ENCODE peak calls at places on chromosomes 11 and 22, in six cellular contexts. D is ovary, M is pancreas, I is AG04450, Z is brain microvascular endothelial cell, O is fibroblast of the aortic adventitia. G is an unnamed sample.
A peak's percentile ranks its signal among the peaks of the same experiment; 100 is the strongest.

GRCh38 chr11:2743427-2744110 is 43.8 kb upstream of the KCNQ1OT1 start:
- DNase-seq in D (no peak), M (no peak), I (no peak), Z (no peak), O (no peak), G (no peak)

GRCh38 chr22:35315141-35315854 is 15.6 kb downstream of the TOM1 start:
- DNase-seq in D (no peak), M (no peak), I (no peak), Z (no peak), O (no peak), G (no peak)

GRCh38 chr22:49995413-49996191 is 17.0 kb downstream of the IL17REL start:
- DNase-seq in D (peak; percentile 7), M (no peak), I (no peak), Z (no peak), O (no peak), G (no peak)

GRCh38 chr22:35703861-35704584 is 13.6 kb upstream of the APOL5 start:
- DNase-seq in D (no peak), M (no peak), I (no peak), Z (no peak), O (no peak), G (no peak)

GRCh38 chr11:57163160-57163868 is 18.4 kb upstream of the LRRC55 start:
- DNase-seq in D (no peak), M (no peak), I (no peak), Z (no peak), O (no peak), G (no peak)

GRCh38 chr22:46367707-46368191 is 32.2 kb downstream of the TRMU start:
- DNase-seq in D (no peak), M (peak; percentile 85), I (peak; percentile 10), Z (peak; percentile 36), O (peak; percentile 45), G (peak; percentile 39)

GRCh38 chr22:24333301-24333700 is 62.7 kb downstream of the SPECC1L start:
- DNase-seq in D (no peak), M (no peak), I (peak; percentile 41), Z (peak; percentile 44), O (peak; percentile 78), G (peak; percentile 82)

GRCh38 chr22:47588583-47588970 is 826.1 kb downstream of the TBC1D22A start:
- DNase-seq in D (no peak), M (no peak), I (no peak), Z (no peak), O (no peak), G (no peak)

GRCh38 chr22:49326558-49326957 is 501.1 kb downstream of the BRD1 start:
- DNase-seq in D (no peak), M (no peak), I (no peak), Z (no peak), O (no peak), G (no peak)

GRCh38 chr11:96694338-96694737 is 304.5 kb downstream of the JRKL start:
- DNase-seq in D (no peak), M (no peak), I (no peak), Z (no peak), O (no peak), G (no peak)

GRCh38 chr11:35951659-35952058 is 7.8 kb downstream of the LDLRAD3 start:
- DNase-seq in D (no peak), M (no peak), I (no peak), Z (no peak), O (no peak), G (no peak)

GRCh38 chr11:12106101-12106500 is 4.3 kb upstream of the MICAL2 start:
- DNase-seq in D (no peak), M (no peak), I (no peak), Z (no peak), O (no peak), G (no peak)

GRCh38 chr11:18743900-18744514 is 18.0 kb upstream of the IGSF22 start:
- DNase-seq in D (no peak), M (no peak), I (no peak), Z (no peak), O (no peak), G (no peak)

GRCh38 chr11:23138761-23139160 is 278.5 kb upstream of the CCDC179 start:
- DNase-seq in D (no peak), M (no peak), I (no peak), Z (no peak), O (no peak), G (no peak)

GRCh38 chr11:422249-422656 is 7.5 kb upstream of the SIGIRR start:
- DNase-seq in D (no peak), M (no peak), I (no peak), Z (no peak), O (no peak), G (no peak)

GRCh38 chr11:127619946-127620345 is 619.4 kb upstream of the KIRREL3 start:
- DNase-seq in D (no peak), M (no peak), I (no peak), Z (no peak), O (no peak), G (no peak)

GRCh38 chr22:41799486-41800347 is 762 bp upstream of the CCDC134 start:
- DNase-seq in D (no peak), M (peak; percentile 36), I (no peak), Z (peak; percentile 7), O (peak; percentile 21), G (no peak)

GRCh38 chr11:130904380-130904779 is 11.9 kb downstream of the SNX19 start:
- DNase-seq in D (no peak), M (no peak), I (no peak), Z (no peak), O (no peak), G (no peak)

GRCh38 chr11:132908017-132908810 is 624.1 kb downstream of the OPCML start:
- DNase-seq in D (no peak), M (no peak), I (no peak), Z (no peak), O (no peak), G (no peak)

GRCh38 chr22:40624770-40625169 is 11.7 kb downstream of the MRTFA start:
- DNase-seq in D (no peak), M (no peak), I (no peak), Z (no peak), O (no peak), G (no peak)

GRCh38 chr11:48106166-48106565 is 110.4 kb upstream of the OR4B1 start:
- DNase-seq in D (no peak), M (no peak), I (no peak), Z (no peak), O (no peak), G (no peak)

GRCh38 chr22:23520875-23521441 is 59.1 kb downstream of the IGLL1 start:
- DNase-seq in D (peak; percentile 73), M (no peak), I (no peak), Z (peak; percentile 17), O (peak; percentile 28), G (peak; percentile 55)

GRCh38 chr22:32120603-32121002 is 38.5 kb downstream of the C22orf42 start:
- DNase-seq in D (no peak), M (no peak), I (no peak), Z (no peak), O (no peak), G (no peak)

GRCh38 chr11:88414385-88414861 is 76.9 kb upstream of the CTSC start:
- DNase-seq in D (no peak), M (no peak), I (no peak), Z (peak; percentile 83), O (peak; percentile 82), G (no peak)

GRCh38 chr22:19201858-19202798 is 23.6 kb upstream of the SLC25A1 start:
- DNase-seq in D (no peak), M (no peak), I (no peak), Z (no peak), O (no peak), G (no peak)

GRCh38 chr11:47399860-47400812 is 8.3 kb upstream of the SLC39A13 start:
- DNase-seq in D (peak; percentile 61), M (no peak), I (no peak), Z (no peak), O (no peak), G (no peak)

GRCh38 chr22:48934446-48934845 is 893.2 kb downstream of the BRD1 start:
- DNase-seq in D (no peak), M (no peak), I (no peak), Z (no peak), O (peak; percentile 0), G (no peak)

GRCh38 chr11:130827697-130828377 is 88.4 kb downstream of the SNX19 start:
- DNase-seq in D (peak; percentile 41), M (peak; percentile 48), I (peak; percentile 43), Z (peak; percentile 85), O (peak; percentile 84), G (peak; percentile 72)

GRCh38 chr11:14042686-14043440 is 80.3 kb downstream of the SPON1 start:
- DNase-seq in D (no peak), M (no peak), I (no peak), Z (no peak), O (peak; percentile 13), G (no peak)

GRCh38 chr11:14045417-14045816 is 82.9 kb downstream of the SPON1 start:
- DNase-seq in D (no peak), M (no peak), I (no peak), Z (no peak), O (no peak), G (no peak)

GRCh38 chr11:14041565-14041964 is 79.0 kb downstream of the SPON1 start:
- DNase-seq in D (no peak), M (no peak), I (no peak), Z (no peak), O (no peak), G (no peak)

GRCh38 chr11:14036495-14036894 is 74.0 kb downstream of the SPON1 start:
- DNase-seq in D (no peak), M (no peak), I (no peak), Z (no peak), O (no peak), G (no peak)

GRCh38 chr11:14041040-14041439 is 78.5 kb downstream of the SPON1 start:
- DNase-seq in D (no peak), M (no peak), I (no peak), Z (no peak), O (no peak), G (no peak)
- TF ChIP-seq CTCF in D (no peak), M (no peak), I (peak; percentile 53), Z (peak; percentile 23), O (peak; percentile 25), G (peak; percentile 59)

DNA sequence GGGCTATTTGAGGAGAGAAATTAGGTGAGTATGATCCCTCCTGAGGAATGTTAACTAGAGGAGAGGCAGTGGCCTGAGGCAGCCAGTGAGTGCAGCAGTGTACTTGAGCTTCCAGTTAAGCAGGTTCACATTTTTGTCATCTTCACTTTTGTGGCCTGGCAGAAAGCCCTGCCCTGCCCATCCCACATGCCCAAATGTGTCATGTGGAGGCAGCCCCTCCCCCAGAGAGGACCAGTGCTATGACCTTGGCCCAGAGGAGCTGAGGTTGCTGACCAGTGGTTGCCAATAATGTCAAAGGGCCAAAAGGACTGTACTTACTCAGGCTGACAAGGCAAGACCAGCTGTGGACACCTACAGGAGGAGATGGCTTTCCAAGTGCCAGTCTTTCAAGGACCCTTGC is 17.6 kb upstream of the GRK2 start:
- DNase-seq in D (no peak), M (no peak), I (no peak), Z (no peak), O (no peak), G (peak; percentile 73)
- TF ChIP-seq CTCF in D (no peak), M (no peak), I (no peak), Z (no peak), O (no peak), G (no peak)

GRCh38 chr11:122115520-122116343 is at the start of gene BLID:
- DNase-seq in D (no peak), M (peak; percentile 21), I (no peak), Z (peak; percentile 60), O (peak; percentile 63), G (no peak)
- TF ChIP-seq CTCF in D (no peak), M (peak; percentile 22), I (peak; percentile 64), Z (peak; percentile 84), O (peak; percentile 63), G (peak; percentile 67)

GRCh38 chr22:37051629-37052385 is at the start of gene KCTD17:
- DNase-seq in D (peak; percentile 55), M (peak; percentile 51), I (no peak), Z (peak; percentile 52), O (peak; percentile 51), G (peak; percentile 43)
- TF ChIP-seq CTCF in D (no peak), M (no peak), I (no peak), Z (no peak), O (no peak), G (peak; percentile 13)

G was measured in HFFc6.